ENCODE peak calls at places on chromosomes 11 and 22, in six cellular contexts. One of them, this sample, is unnamed.

GRCh38 chr11:32374261-32374711 is 61.1 kb downstream of the WT1 start:
- DNase-seq in NCI-H1417: peak
- DNase-seq in HTR-8/SVneo: no peak
- DNase-seq in hepatic stellate cell: no peak
- DNase-seq in NCI-H510A treated with DMSO at 0.1 percent for 48 hours: no peak
- DNase-seq in Caki2: no peak
- DNase-seq in this sample: peak

GRCh38 chr22:39592104-39593060 is 21.8 kb downstream of the CACNA1I start:
- DNase-seq in hepatic stellate cell: peak
- DNase-seq in NCI-H1417: no peak
- DNase-seq in NCI-H510A treated with DMSO at 0.1 percent for 48 hours: no peak
- DNase-seq in HTR-8/SVneo: peak
- DNase-seq in Caki2: peak
- DNase-seq in this sample: no peak

GRCh38 chr11:99522467-99523173 is 501.9 kb downstream of the CNTN5 start:
- DNase-seq in Caki2: no peak
- DNase-seq in NCI-H510A treated with DMSO at 0.1 percent for 48 hours: no peak
- DNase-seq in HTR-8/SVneo: no peak
- DNase-seq in hepatic stellate cell: peak
- DNase-seq in NCI-H1417: no peak
- DNase-seq in this sample: no peak

GRCh38 chr11:75820636-75821035 is 5.6 kb downstream of the UVRAG start:
- DNase-seq in NCI-H1417: no peak
- DNase-seq in hepatic stellate cell: no peak
- DNase-seq in NCI-H510A treated with DMSO at 0.1 percent for 48 hours: no peak
- DNase-seq in HTR-8/SVneo: no peak
- DNase-seq in Caki2: no peak
- DNase-seq in this sample: no peak

GRCh38 chr11:114193730-114194674 is 102.2 kb upstream of the NNMT start:
- DNase-seq in NCI-H510A treated with DMSO at 0.1 percent for 48 hours: no peak
- DNase-seq in Caki2: no peak
- DNase-seq in hepatic stellate cell: no peak
- DNase-seq in NCI-H1417: no peak
- DNase-seq in HTR-8/SVneo: no peak
- DNase-seq in this sample: no peak

GRCh38 chr11:71530602-71531001 is 3.5 kb downstream of the KRTAP5-7 start:
- DNase-seq in hepatic stellate cell: no peak
- DNase-seq in Caki2: no peak
- DNase-seq in HTR-8/SVneo: no peak
- DNase-seq in NCI-H1417: no peak
- DNase-seq in NCI-H510A treated with DMSO at 0.1 percent for 48 hours: no peak
- DNase-seq in this sample: no peak

GRCh38 chr22:46844606-46845210 is 82.3 kb downstream of the TBC1D22A start:
- DNase-seq in hepatic stellate cell: no peak
- DNase-seq in Caki2: no peak
- DNase-seq in NCI-H1417: no peak
- DNase-seq in HTR-8/SVneo: no peak
- DNase-seq in NCI-H510A treated with DMSO at 0.1 percent for 48 hours: no peak
- DNase-seq in this sample: no peak

GRCh38 chr11:46913484-46913883 is 4.9 kb downstream of the LRP4 start:
- DNase-seq in Caki2: no peak
- DNase-seq in HTR-8/SVneo: no peak
- DNase-seq in NCI-H510A treated with DMSO at 0.1 percent for 48 hours: no peak
- DNase-seq in NCI-H1417: no peak
- DNase-seq in hepatic stellate cell: no peak
- DNase-seq in this sample: no peak

GRCh38 chr22:43337385-43337784 is 5.8 kb downstream of the SCUBE1 start:
- DNase-seq in hepatic stellate cell: no peak
- DNase-seq in HTR-8/SVneo: no peak
- DNase-seq in NCI-H1417: no peak
- DNase-seq in Caki2: no peak
- DNase-seq in NCI-H510A treated with DMSO at 0.1 percent for 48 hours: no peak
- DNase-seq in this sample: no peak

GRCh38 chr22:49976439-49977175 is 16.0 kb downstream of the PIM3 start:
- DNase-seq in NCI-H510A treated with DMSO at 0.1 percent for 48 hours: no peak
- DNase-seq in Caki2: no peak
- DNase-seq in NCI-H1417: no peak
- DNase-seq in hepatic stellate cell: no peak
- DNase-seq in HTR-8/SVneo: no peak
- DNase-seq in this sample: no peak

GRCh38 chr22:37330200-37331033 is 48.1 kb downstream of the CYTH4 start:
- DNase-seq in NCI-H1417: peak
- DNase-seq in hepatic stellate cell: peak
- DNase-seq in HTR-8/SVneo: no peak
- DNase-seq in NCI-H510A treated with DMSO at 0.1 percent for 48 hours: no peak
- DNase-seq in Caki2: peak
- DNase-seq in this sample: peak

GRCh38 chr11:2390871-2391662 is 9.5 kb upstream of the TSSC4 start:
- DNase-seq in HTR-8/SVneo: no peak
- DNase-seq in Caki2: peak
- DNase-seq in hepatic stellate cell: peak
- DNase-seq in NCI-H510A treated with DMSO at 0.1 percent for 48 hours: no peak
- DNase-seq in NCI-H1417: no peak
- DNase-seq in this sample: peak

GRCh38 chr11:85307381-85307780 is 319.8 kb downstream of the DLG2 start:
- DNase-seq in NCI-H510A treated with DMSO at 0.1 percent for 48 hours: no peak
- DNase-seq in Caki2: no peak
- DNase-seq in NCI-H1417: no peak
- DNase-seq in hepatic stellate cell: no peak
- DNase-seq in HTR-8/SVneo: no peak
- DNase-seq in this sample: no peak

GRCh38 chr11:1484716-1485503 is 1.7 kb downstream of the MOB2 start:
- DNase-seq in NCI-H1417: no peak
- DNase-seq in NCI-H510A treated with DMSO at 0.1 percent for 48 hours: no peak
- DNase-seq in HTR-8/SVneo: no peak
- DNase-seq in hepatic stellate cell: no peak
- DNase-seq in Caki2: no peak
- DNase-seq in this sample: no peak

GRCh38 chr11:116786966-116787365 is 857 bp downstream of the ZPR1 start:
- DNase-seq in Caki2: no peak
- DNase-seq in NCI-H510A treated with DMSO at 0.1 percent for 48 hours: no peak
- DNase-seq in hepatic stellate cell: no peak
- DNase-seq in NCI-H1417: no peak
- DNase-seq in HTR-8/SVneo: no peak
- DNase-seq in this sample: no peak

GRCh38 chr11:10930224-10930960 is 72.5 kb upstream of the ZBED5 start:
- DNase-seq in NCI-H1417: peak
- DNase-seq in HTR-8/SVneo: no peak
- DNase-seq in Caki2: no peak
- DNase-seq in hepatic stellate cell: no peak
- DNase-seq in NCI-H510A treated with DMSO at 0.1 percent for 48 hours: peak
- DNase-seq in this sample: peak

GRCh38 chr22:48428556-48429371 is 1398.9 kb downstream of the BRD1 start:
- DNase-seq in NCI-H1417: no peak
- DNase-seq in HTR-8/SVneo: no peak
- DNase-seq in Caki2: no peak
- DNase-seq in hepatic stellate cell: no peak
- DNase-seq in NCI-H510A treated with DMSO at 0.1 percent for 48 hours: no peak
- DNase-seq in this sample: no peak

GRCh38 chr22:37180531-37181231 is 7.4 kb downstream of the C1QTNF6 start:
- DNase-seq in NCI-H1417: no peak
- DNase-seq in Caki2: no peak
- DNase-seq in NCI-H510A treated with DMSO at 0.1 percent for 48 hours: no peak
- DNase-seq in hepatic stellate cell: no peak
- DNase-seq in HTR-8/SVneo: no peak
- DNase-seq in this sample: no peak

GRCh38 chr11:15104166-15104565 is 10.6 kb upstream of the INSC start:
- DNase-seq in Caki2: no peak
- DNase-seq in HTR-8/SVneo: no peak
- DNase-seq in NCI-H510A treated with DMSO at 0.1 percent for 48 hours: no peak
- DNase-seq in NCI-H1417: no peak
- DNase-seq in hepatic stellate cell: no peak
- DNase-seq in this sample: no peak

GRCh38 chr11:19018901-19019300 is 41.6 kb downstream of the MRGPRX2 start:
- DNase-seq in Caki2: no peak
- DNase-seq in hepatic stellate cell: no peak
- DNase-seq in HTR-8/SVneo: no peak
- DNase-seq in NCI-H1417: no peak
- DNase-seq in NCI-H510A treated with DMSO at 0.1 percent for 48 hours: no peak
- DNase-seq in this sample: no peak

GRCh38 chr11:128346808-128347207 is 240.6 kb downstream of the ETS1 start:
- DNase-seq in Caki2: no peak
- DNase-seq in hepatic stellate cell: no peak
- DNase-seq in NCI-H510A treated with DMSO at 0.1 percent for 48 hours: no peak
- DNase-seq in NCI-H1417: no peak
- DNase-seq in HTR-8/SVneo: no peak
- DNase-seq in this sample: no peak

GRCh38 chr11:76270387-76270786 is 64.1 kb upstream of the WNT11 start:
- DNase-seq in NCI-H1417: no peak
- DNase-seq in NCI-H510A treated with DMSO at 0.1 percent for 48 hours: no peak
- DNase-seq in hepatic stellate cell: no peak
- DNase-seq in Caki2: no peak
- DNase-seq in HTR-8/SVneo: no peak
- DNase-seq in this sample: no peak

GRCh38 chr22:43811777-43812148 is 342 bp downstream of the EFCAB6 start:
- DNase-seq in hepatic stellate cell: no peak
- DNase-seq in HTR-8/SVneo: no peak
- DNase-seq in NCI-H510A treated with DMSO at 0.1 percent for 48 hours: no peak
- DNase-seq in Caki2: no peak
- DNase-seq in NCI-H1417: no peak
- DNase-seq in this sample: no peak

GRCh38 chr22:25048659-25049657 is 96.4 kb downstream of the KIAA1671 start:
- DNase-seq in hepatic stellate cell: peak
- DNase-seq in NCI-H510A treated with DMSO at 0.1 percent for 48 hours: peak
- DNase-seq in NCI-H1417: peak
- DNase-seq in Caki2: peak
- DNase-seq in HTR-8/SVneo: peak
- DNase-seq in this sample: peak

GRCh38 chr11:103682318-103683184 is 353.9 kb upstream of the DDI1 start:
- DNase-seq in hepatic stellate cell: peak
- DNase-seq in NCI-H1417: peak
- DNase-seq in HTR-8/SVneo: peak
- DNase-seq in Caki2: peak
- DNase-seq in NCI-H510A treated with DMSO at 0.1 percent for 48 hours: peak
- DNase-seq in this sample: peak

GRCh38 chr11:103947566-103947919 is 88.9 kb upstream of the DDI1 start:
- DNase-seq in hepatic stellate cell: no peak
- DNase-seq in NCI-H1417: no peak
- DNase-seq in NCI-H510A treated with DMSO at 0.1 percent for 48 hours: peak
- DNase-seq in Caki2: no peak
- DNase-seq in HTR-8/SVneo: no peak
- DNase-seq in this sample: no peak

GRCh38 chr11:27293500-27294417 is 69.3 kb downstream of the CCDC34 start:
- DNase-seq in NCI-H510A treated with DMSO at 0.1 percent for 48 hours: no peak
- DNase-seq in hepatic stellate cell: no peak
- DNase-seq in Caki2: no peak
- DNase-seq in HTR-8/SVneo: no peak
- DNase-seq in NCI-H1417: no peak
- DNase-seq in this sample: no peak